ENCODE peak calls at places on chromosomes 13 and 19, in nine cellular contexts. One of them, this sample, is unnamed.

GRCh38 chr13:61146571-61146970 is 269.1 kb downstream of the PCDH20 start:
- DNase-seq in GM10248: no peak
- DNase-seq in left ventricle myocardium inferior: no peak
- DNase-seq in RWPE1: no peak
- DNase-seq in amniotic stem cell: no peak
- DNase-seq in stimulated activated CD4-positive, alpha-beta T cell treated with anti-CD3 and anti-CD28 coated beads, TNF-alpha, amount 100 ng/mL, for 24 hours: no peak
- DNase-seq in activated CD4-positive, alpha-beta T cell treated with anti-CD3 and anti-CD28 coated beads for 48 hours: no peak
- DNase-seq in stimulated activated CD8-positive, alpha-beta memory T cell treated with anti-CD3 and anti-CD28 coated beads, Interleukin-15, amount 100 ng/mL, for 24 hours: no peak
- DNase-seq in stimulated activated naive B cell treated with anti-CD40 and anti-IgM and Interleukin-4, amounts not matched to agents 10 μg/mL and 1 μg/mL and 100 μg/mL, for 72 hours: no peak
- DNase-seq in this sample: no peak

GRCh38 chr13:113149711-113150544 is 8.5 kb upstream of the PROZ start:
- DNase-seq in GM10248: no peak
- DNase-seq in left ventricle myocardium inferior: no peak
- DNase-seq in RWPE1: no peak
- DNase-seq in amniotic stem cell: no peak
- DNase-seq in stimulated activated CD4-positive, alpha-beta T cell treated with anti-CD3 and anti-CD28 coated beads, TNF-alpha, amount 100 ng/mL, for 24 hours: no peak
- DNase-seq in activated CD4-positive, alpha-beta T cell treated with anti-CD3 and anti-CD28 coated beads for 48 hours: no peak
- DNase-seq in stimulated activated CD8-positive, alpha-beta memory T cell treated with anti-CD3 and anti-CD28 coated beads, Interleukin-15, amount 100 ng/mL, for 24 hours: no peak
- DNase-seq in stimulated activated naive B cell treated with anti-CD40 and anti-IgM and Interleukin-4, amounts not matched to agents 10 μg/mL and 1 μg/mL and 100 μg/mL, for 72 hours: no peak
- DNase-seq in this sample: no peak

GRCh38 chr13:23796546-23796945 is 92.7 kb downstream of the MIPEP start:
- DNase-seq in GM10248: no peak
- DNase-seq in left ventricle myocardium inferior: no peak
- DNase-seq in RWPE1: no peak
- DNase-seq in amniotic stem cell: no peak
- DNase-seq in stimulated activated CD4-positive, alpha-beta T cell treated with anti-CD3 and anti-CD28 coated beads, TNF-alpha, amount 100 ng/mL, for 24 hours: no peak
- DNase-seq in activated CD4-positive, alpha-beta T cell treated with anti-CD3 and anti-CD28 coated beads for 48 hours: no peak
- DNase-seq in stimulated activated CD8-positive, alpha-beta memory T cell treated with anti-CD3 and anti-CD28 coated beads, Interleukin-15, amount 100 ng/mL, for 24 hours: no peak
- DNase-seq in stimulated activated naive B cell treated with anti-CD40 and anti-IgM and Interleukin-4, amounts not matched to agents 10 μg/mL and 1 μg/mL and 100 μg/mL, for 72 hours: no peak
- DNase-seq in this sample: no peak

GRCh38 chr19:1069009-1069779 is 2.2 kb downstream of the ARHGAP45 start:
- DNase-seq in GM10248: peak
- DNase-seq in left ventricle myocardium inferior: peak
- DNase-seq in RWPE1: no peak
- DNase-seq in amniotic stem cell: no peak
- DNase-seq in stimulated activated CD4-positive, alpha-beta T cell treated with anti-CD3 and anti-CD28 coated beads, TNF-alpha, amount 100 ng/mL, for 24 hours: no peak
- DNase-seq in activated CD4-positive, alpha-beta T cell treated with anti-CD3 and anti-CD28 coated beads for 48 hours: peak
- DNase-seq in stimulated activated CD8-positive, alpha-beta memory T cell treated with anti-CD3 and anti-CD28 coated beads, Interleukin-15, amount 100 ng/mL, for 24 hours: no peak
- DNase-seq in stimulated activated naive B cell treated with anti-CD40 and anti-IgM and Interleukin-4, amounts not matched to agents 10 μg/mL and 1 μg/mL and 100 μg/mL, for 72 hours: peak
- DNase-seq in this sample: peak

GRCh38 chr19:31258211-31259052 is 90.8 kb downstream of the TSHZ3 start:
- DNase-seq in GM10248: no peak
- DNase-seq in left ventricle myocardium inferior: no peak
- DNase-seq in RWPE1: no peak
- DNase-seq in amniotic stem cell: no peak
- DNase-seq in stimulated activated CD4-positive, alpha-beta T cell treated with anti-CD3 and anti-CD28 coated beads, TNF-alpha, amount 100 ng/mL, for 24 hours: no peak
- DNase-seq in activated CD4-positive, alpha-beta T cell treated with anti-CD3 and anti-CD28 coated beads for 48 hours: no peak
- DNase-seq in stimulated activated CD8-positive, alpha-beta memory T cell treated with anti-CD3 and anti-CD28 coated beads, Interleukin-15, amount 100 ng/mL, for 24 hours: no peak
- DNase-seq in stimulated activated naive B cell treated with anti-CD40 and anti-IgM and Interleukin-4, amounts not matched to agents 10 μg/mL and 1 μg/mL and 100 μg/mL, for 72 hours: no peak
- DNase-seq in this sample: no peak

GRCh38 chr19:31553112-31553843 is 204.0 kb upstream of the TSHZ3 start:
- DNase-seq in GM10248: no peak
- DNase-seq in left ventricle myocardium inferior: no peak
- DNase-seq in RWPE1: no peak
- DNase-seq in amniotic stem cell: no peak
- DNase-seq in stimulated activated CD4-positive, alpha-beta T cell treated with anti-CD3 and anti-CD28 coated beads, TNF-alpha, amount 100 ng/mL, for 24 hours: no peak
- DNase-seq in activated CD4-positive, alpha-beta T cell treated with anti-CD3 and anti-CD28 coated beads for 48 hours: no peak
- DNase-seq in stimulated activated CD8-positive, alpha-beta memory T cell treated with anti-CD3 and anti-CD28 coated beads, Interleukin-15, amount 100 ng/mL, for 24 hours: no peak
- DNase-seq in stimulated activated naive B cell treated with anti-CD40 and anti-IgM and Interleukin-4, amounts not matched to agents 10 μg/mL and 1 μg/mL and 100 μg/mL, for 72 hours: no peak
- DNase-seq in this sample: no peak

GRCh38 chr19:38799104-38799503 is 10.1 kb downstream of the LGALS7B start:
- DNase-seq in GM10248: no peak
- DNase-seq in left ventricle myocardium inferior: no peak
- DNase-seq in RWPE1: no peak
- DNase-seq in amniotic stem cell: no peak
- DNase-seq in stimulated activated CD4-positive, alpha-beta T cell treated with anti-CD3 and anti-CD28 coated beads, TNF-alpha, amount 100 ng/mL, for 24 hours: no peak
- DNase-seq in activated CD4-positive, alpha-beta T cell treated with anti-CD3 and anti-CD28 coated beads for 48 hours: no peak
- DNase-seq in stimulated activated CD8-positive, alpha-beta memory T cell treated with anti-CD3 and anti-CD28 coated beads, Interleukin-15, amount 100 ng/mL, for 24 hours: no peak
- DNase-seq in stimulated activated naive B cell treated with anti-CD40 and anti-IgM and Interleukin-4, amounts not matched to agents 10 μg/mL and 1 μg/mL and 100 μg/mL, for 72 hours: no peak
- DNase-seq in this sample: no peak

GRCh38 chr19:37718357-37718756 is 1.2 kb downstream of the ZNF607 start:
- DNase-seq in GM10248: no peak
- DNase-seq in left ventricle myocardium inferior: no peak
- DNase-seq in RWPE1: no peak
- DNase-seq in amniotic stem cell: no peak
- DNase-seq in stimulated activated CD4-positive, alpha-beta T cell treated with anti-CD3 and anti-CD28 coated beads, TNF-alpha, amount 100 ng/mL, for 24 hours: no peak
- DNase-seq in activated CD4-positive, alpha-beta T cell treated with anti-CD3 and anti-CD28 coated beads for 48 hours: no peak
- DNase-seq in stimulated activated CD8-positive, alpha-beta memory T cell treated with anti-CD3 and anti-CD28 coated beads, Interleukin-15, amount 100 ng/mL, for 24 hours: no peak
- DNase-seq in stimulated activated naive B cell treated with anti-CD40 and anti-IgM and Interleukin-4, amounts not matched to agents 10 μg/mL and 1 μg/mL and 100 μg/mL, for 72 hours: no peak
- DNase-seq in this sample: no peak

GRCh38 chr19:38993271-38993670 is 17.7 kb upstream of the FBXO17 start:
- DNase-seq in GM10248: no peak
- DNase-seq in left ventricle myocardium inferior: no peak
- DNase-seq in RWPE1: peak
- DNase-seq in amniotic stem cell: peak
- DNase-seq in stimulated activated CD4-positive, alpha-beta T cell treated with anti-CD3 and anti-CD28 coated beads, TNF-alpha, amount 100 ng/mL, for 24 hours: no peak
- DNase-seq in activated CD4-positive, alpha-beta T cell treated with anti-CD3 and anti-CD28 coated beads for 48 hours: no peak
- DNase-seq in stimulated activated CD8-positive, alpha-beta memory T cell treated with anti-CD3 and anti-CD28 coated beads, Interleukin-15, amount 100 ng/mL, for 24 hours: no peak
- DNase-seq in stimulated activated naive B cell treated with anti-CD40 and anti-IgM and Interleukin-4, amounts not matched to agents 10 μg/mL and 1 μg/mL and 100 μg/mL, for 72 hours: no peak
- DNase-seq in this sample: no peak

GRCh38 chr19:10975374-10976036 is 14.7 kb downstream of the SMARCA4 start:
- DNase-seq in GM10248: no peak
- DNase-seq in left ventricle myocardium inferior: peak
- DNase-seq in RWPE1: no peak
- DNase-seq in amniotic stem cell: no peak
- DNase-seq in stimulated activated CD4-positive, alpha-beta T cell treated with anti-CD3 and anti-CD28 coated beads, TNF-alpha, amount 100 ng/mL, for 24 hours: no peak
- DNase-seq in activated CD4-positive, alpha-beta T cell treated with anti-CD3 and anti-CD28 coated beads for 48 hours: no peak
- DNase-seq in stimulated activated CD8-positive, alpha-beta memory T cell treated with anti-CD3 and anti-CD28 coated beads, Interleukin-15, amount 100 ng/mL, for 24 hours: no peak
- DNase-seq in stimulated activated naive B cell treated with anti-CD40 and anti-IgM and Interleukin-4, amounts not matched to agents 10 μg/mL and 1 μg/mL and 100 μg/mL, for 72 hours: no peak
- DNase-seq in this sample: no peak

This sample was measured in stimulated activated naive CD8-positive, alpha-beta T cell treated with anti-CD3 and anti-CD28 coated beads, Interleukin-15, Interleukin-2, amounts not matched to agents 100 U/mL and 50 U/mL, for 24 hours.